ENCODE peak calls at places on chromosomes 13 and 19, in nine cellular contexts. One of them, this sample, is unnamed. For H3K27me3 and H3K36me3, the result is how much of the 10 kb centered on the place peaks cover.

GRCh38 chr19:19068659-19069509 is 5.1 kb downstream of the SLC25A42 start:
- DNase-seq in upper lobe of left lung: no peak
- DNase-seq in uterus: no peak
- DNase-seq in heart left ventricle: no peak
- DNase-seq in ovary: no peak
- DNase-seq in gastrocnemius medialis: no peak
- DNase-seq in psoas muscle: peak
- DNase-seq in GM06990: peak
- DNase-seq in sigmoid colon: no peak
- DNase-seq in this sample: no peak

GRCh38 chr19:34218818-34219164 is 35.6 kb upstream of the GARRE1 start:
- DNase-seq in upper lobe of left lung: no peak
- DNase-seq in uterus: no peak
- DNase-seq in heart left ventricle: no peak
- DNase-seq in ovary: no peak
- DNase-seq in gastrocnemius medialis: no peak
- DNase-seq in psoas muscle: no peak
- DNase-seq in GM06990: no peak
- DNase-seq in sigmoid colon: no peak
- DNase-seq in this sample: no peak

GRCh38 chr19:11101057-11101456 is 11.8 kb downstream of the LDLR start:
- DNase-seq in upper lobe of left lung: no peak
- DNase-seq in uterus: no peak
- DNase-seq in heart left ventricle: no peak
- DNase-seq in ovary: no peak
- DNase-seq in gastrocnemius medialis: no peak
- DNase-seq in psoas muscle: no peak
- DNase-seq in GM06990: no peak
- DNase-seq in sigmoid colon: no peak
- DNase-seq in this sample: no peak

GRCh38 chr13:28370448-28370847 is 124.5 kb downstream of the FLT1 start:
- DNase-seq in upper lobe of left lung: no peak
- DNase-seq in uterus: no peak
- DNase-seq in heart left ventricle: no peak
- DNase-seq in ovary: no peak
- DNase-seq in gastrocnemius medialis: no peak
- DNase-seq in psoas muscle: no peak
- DNase-seq in GM06990: no peak
- DNase-seq in sigmoid colon: no peak
- DNase-seq in this sample: no peak

GRCh38 chr19:16888629-16889371 is at the start of gene F2RL3:
- DNase-seq in upper lobe of left lung: peak
- DNase-seq in uterus: peak
- DNase-seq in heart left ventricle: peak
- DNase-seq in ovary: peak
- DNase-seq in gastrocnemius medialis: peak
- DNase-seq in psoas muscle: peak
- DNase-seq in GM06990: peak
- DNase-seq in sigmoid colon: peak
- DNase-seq in this sample: no peak

GRCh38 chr19:4206818-4207484 is 22.4 kb upstream of the EBI3 start:
- DNase-seq in upper lobe of left lung: no peak
- DNase-seq in uterus: no peak
- DNase-seq in heart left ventricle: no peak
- DNase-seq in ovary: no peak
- DNase-seq in gastrocnemius medialis: no peak
- DNase-seq in psoas muscle: no peak
- DNase-seq in GM06990: no peak
- DNase-seq in sigmoid colon: no peak
- DNase-seq in this sample: no peak

GRCh38 chr19:2302319-2303208 is 5.4 kb downstream of the LINGO3 start:
- DNase-seq in upper lobe of left lung: peak
- DNase-seq in uterus: no peak
- DNase-seq in heart left ventricle: peak
- DNase-seq in ovary: no peak
- DNase-seq in gastrocnemius medialis: peak
- DNase-seq in psoas muscle: peak
- DNase-seq in GM06990: no peak
- DNase-seq in sigmoid colon: peak
- DNase-seq in this sample: no peak

GRCh38 chr13:97295279-97296182 is 73.4 kb downstream of the MBNL2 start:
- DNase-seq in upper lobe of left lung: no peak
- DNase-seq in uterus: no peak
- DNase-seq in heart left ventricle: no peak
- DNase-seq in ovary: no peak
- DNase-seq in gastrocnemius medialis: no peak
- DNase-seq in psoas muscle: no peak
- DNase-seq in GM06990: no peak
- DNase-seq in sigmoid colon: no peak
- DNase-seq in this sample: no peak

GRCh38 chr13:96052655-96053002 is 572 bp downstream of the UGGT2 start:
- DNase-seq in upper lobe of left lung: no peak
- DNase-seq in uterus: no peak
- DNase-seq in heart left ventricle: no peak
- DNase-seq in ovary: no peak
- DNase-seq in gastrocnemius medialis: no peak
- DNase-seq in psoas muscle: no peak
- DNase-seq in GM06990: no peak
- DNase-seq in sigmoid colon: no peak
- DNase-seq in this sample: no peak

GRCh38 chr13:44404261-44405139 is 30.9 kb downstream of the SERP2 start:
- DNase-seq in upper lobe of left lung: no peak
- DNase-seq in uterus: no peak
- DNase-seq in heart left ventricle: no peak
- DNase-seq in ovary: no peak
- DNase-seq in gastrocnemius medialis: no peak
- DNase-seq in psoas muscle: no peak
- DNase-seq in GM06990: no peak
- DNase-seq in sigmoid colon: peak
- DNase-seq in this sample: no peak

GRCh38 chr19:54115071-54116063 is at the start of the genes PRPF31 and TFPT:
- DNase-seq in upper lobe of left lung: peak
- DNase-seq in uterus: peak
- DNase-seq in heart left ventricle: peak
- DNase-seq in ovary: peak
- DNase-seq in gastrocnemius medialis: peak
- DNase-seq in psoas muscle: peak
- DNase-seq in GM06990: peak
- DNase-seq in sigmoid colon: peak
- DNase-seq in this sample: peak

DNA sequence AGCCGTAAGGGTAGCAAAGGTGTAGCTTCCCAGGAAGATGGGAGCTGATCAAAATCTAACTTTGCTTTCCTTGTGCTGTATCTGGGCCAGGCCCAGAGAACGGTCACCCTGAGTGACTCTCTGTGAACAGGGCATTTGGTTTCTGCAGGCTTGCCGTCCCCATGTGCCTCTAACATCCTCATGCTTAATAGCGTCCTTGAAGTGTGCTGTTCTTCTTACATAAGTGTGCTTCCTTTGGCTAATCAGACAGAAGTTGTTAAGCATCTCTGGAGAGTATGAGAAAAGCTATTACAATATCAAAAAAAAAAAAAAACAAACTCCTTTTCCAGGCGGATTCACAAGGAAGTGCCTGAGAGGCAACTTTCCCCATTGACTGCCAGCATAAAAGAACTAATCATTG is 503.7 kb downstream of the DIAPH3 start:
- DNase-seq in upper lobe of left lung: no peak
- DNase-seq in uterus: no peak
- DNase-seq in heart left ventricle: no peak
- DNase-seq in ovary: no peak
- DNase-seq in gastrocnemius medialis: no peak
- DNase-seq in psoas muscle: no peak
- DNase-seq in GM06990: no peak
- DNase-seq in sigmoid colon: no peak
- DNase-seq in this sample: no peak
- H3K27me3 ChIP-seq in upper lobe of left lung: under half
- H3K27me3 ChIP-seq in uterus: under half
- H3K27me3 ChIP-seq in heart left ventricle: under half
- H3K27me3 ChIP-seq in ovary: under half
- H3K27me3 ChIP-seq in gastrocnemius medialis: under half
- H3K27me3 ChIP-seq in psoas muscle: under half
- H3K27me3 ChIP-seq in GM06990: under half
- H3K27me3 ChIP-seq in sigmoid colon: under half
- H3K27me3 ChIP-seq in this sample: under half

DNA sequence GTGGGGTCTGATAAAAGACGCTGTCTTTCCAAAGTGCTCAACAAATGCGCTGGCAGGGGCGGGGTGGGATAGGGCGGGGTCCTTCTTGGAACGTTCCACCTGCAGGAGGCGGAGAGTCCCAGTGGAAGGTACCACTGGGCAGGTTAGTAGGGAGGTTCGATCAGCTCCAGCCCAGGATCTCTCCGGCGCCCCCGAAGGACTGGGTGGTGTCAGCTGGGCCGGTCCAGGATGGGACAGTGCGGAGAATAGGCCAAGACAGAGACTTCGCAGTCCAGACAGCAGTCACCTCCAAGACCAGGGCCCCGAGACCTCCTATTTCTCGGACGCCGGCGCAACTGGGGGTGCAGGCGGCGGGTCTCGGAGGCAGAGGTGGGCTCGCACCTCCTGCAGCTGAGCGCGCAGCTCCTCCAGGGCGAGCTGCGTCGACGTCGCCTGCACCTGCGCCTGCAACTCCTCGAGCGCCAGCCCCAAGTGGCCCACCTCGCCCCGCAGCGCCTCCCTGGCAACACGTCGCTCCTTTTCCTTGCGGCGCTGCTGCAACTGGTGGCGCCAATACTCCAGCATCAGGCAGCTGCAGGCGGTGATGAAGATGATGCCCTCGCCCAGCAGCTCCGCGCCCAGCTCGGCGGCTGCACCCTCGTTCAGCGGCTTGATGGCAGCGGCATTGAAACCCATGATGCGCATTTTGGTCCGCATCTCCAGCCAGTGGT is 21.6 kb downstream of the VASP start:
- DNase-seq in upper lobe of left lung: no peak
- DNase-seq in uterus: no peak
- DNase-seq in heart left ventricle: no peak
- DNase-seq in ovary: peak
- DNase-seq in gastrocnemius medialis: no peak
- DNase-seq in psoas muscle: peak
- DNase-seq in GM06990: peak
- DNase-seq in sigmoid colon: no peak
- DNase-seq in this sample: peak
- TF ChIP-seq CTCF in upper lobe of left lung: no peak
- TF ChIP-seq CTCF in uterus: no peak
- TF ChIP-seq CTCF in heart left ventricle: no peak
- TF ChIP-seq CTCF in ovary: no peak
- TF ChIP-seq CTCF in gastrocnemius medialis: no peak
- TF ChIP-seq CTCF in psoas muscle: no peak
- TF ChIP-seq CTCF in GM06990: no peak
- TF ChIP-seq CTCF in sigmoid colon: no peak
- TF ChIP-seq CTCF in this sample: no peak

GRCh38 chr13:113526466-113527220 is 36.1 kb upstream of the DCUN1D2 start:
- DNase-seq in upper lobe of left lung: no peak
- DNase-seq in uterus: no peak
- DNase-seq in heart left ventricle: no peak
- DNase-seq in ovary: no peak
- DNase-seq in gastrocnemius medialis: no peak
- DNase-seq in psoas muscle: no peak
- DNase-seq in GM06990: no peak
- DNase-seq in sigmoid colon: no peak
- DNase-seq in this sample: no peak
- H3K36me3 ChIP-seq in upper lobe of left lung: under half
- H3K36me3 ChIP-seq in uterus: under half
- H3K36me3 ChIP-seq in heart left ventricle: half or more
- H3K36me3 ChIP-seq in ovary: under half
- H3K36me3 ChIP-seq in gastrocnemius medialis: under half
- H3K36me3 ChIP-seq in psoas muscle: under half
- H3K36me3 ChIP-seq in GM06990: under half
- H3K36me3 ChIP-seq in sigmoid colon: under half
- H3K36me3 ChIP-seq in this sample: under half

DNA sequence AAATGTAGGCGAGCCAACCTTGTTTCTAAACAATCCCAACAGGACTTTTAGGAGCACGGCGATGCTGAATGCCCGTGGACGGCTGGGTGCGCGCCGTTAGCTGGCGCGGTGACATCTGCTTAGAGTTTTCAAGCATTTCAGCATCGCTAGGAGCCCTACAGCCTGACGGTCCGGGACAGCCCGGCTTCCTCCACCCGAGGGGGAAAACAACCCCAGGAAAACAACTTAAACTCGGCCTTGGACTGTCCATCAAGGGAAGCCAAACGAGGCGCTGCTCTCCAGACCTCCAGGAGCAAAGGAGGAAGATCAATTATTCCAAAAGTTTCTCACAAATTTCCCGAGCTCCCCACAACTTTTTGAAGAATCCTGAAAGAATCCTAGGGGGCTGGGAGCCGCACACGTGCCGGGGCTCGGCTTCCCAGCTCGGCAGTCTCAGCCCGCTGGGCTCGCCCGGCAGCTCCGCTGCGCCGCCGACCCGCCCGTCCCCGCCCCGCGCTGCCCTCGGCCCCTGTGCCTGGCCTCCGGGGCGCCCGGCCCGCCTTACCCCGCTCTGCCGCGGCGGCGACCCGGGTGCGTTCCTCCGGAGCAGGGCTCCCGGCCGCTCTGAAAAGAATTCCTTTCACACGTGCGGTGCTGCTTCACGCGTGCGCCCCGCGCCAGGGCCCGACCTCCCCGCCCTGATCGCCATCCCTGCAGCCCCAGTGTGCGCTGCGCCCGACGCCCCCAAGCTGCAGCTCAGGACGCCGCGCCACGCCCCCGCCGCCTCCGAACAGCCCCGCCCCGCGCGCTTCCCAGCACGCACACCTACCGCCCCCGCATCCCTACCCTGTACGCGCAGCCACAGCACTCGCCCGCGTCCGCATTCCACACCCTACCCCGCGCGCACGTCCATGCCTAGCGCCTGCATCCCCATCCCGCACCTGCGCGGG is at the start of gene GJA3:
- DNase-seq in upper lobe of left lung: no peak
- DNase-seq in uterus: no peak
- DNase-seq in heart left ventricle: peak
- DNase-seq in ovary: peak
- DNase-seq in gastrocnemius medialis: no peak
- DNase-seq in psoas muscle: no peak
- DNase-seq in GM06990: peak
- DNase-seq in sigmoid colon: no peak
- DNase-seq in this sample: peak
- H3K27me3 ChIP-seq in upper lobe of left lung: under half
- H3K27me3 ChIP-seq in uterus: half or more
- H3K27me3 ChIP-seq in heart left ventricle: under half
- H3K27me3 ChIP-seq in ovary: under half
- H3K27me3 ChIP-seq in gastrocnemius medialis: half or more
- H3K27me3 ChIP-seq in psoas muscle: half or more
- H3K27me3 ChIP-seq in GM06990: under half
- H3K27me3 ChIP-seq in sigmoid colon: half or more
- H3K27me3 ChIP-seq in this sample: under half

This sample was measured in CD8-positive, alpha-beta T cell.